ENCODE peak calls at places on chromosome 3, in four cellular contexts. B, T, E and A are unnamed samples.

GRCh38 chr3:194871143-194871863 is 185.6 kb downstream of the FAM43A start:
- DNase-seq in T (peak), E (peak), B (peak), A (no peak)

GRCh38 chr3:98966862-98967554 is 65.5 kb upstream of the DCBLD2 start:
- DNase-seq in E (no peak), B (no peak), T (peak), A (no peak)

GRCh38 chr3:120909602-120909878 is 1.5 kb downstream of the STXBP5L start:
- DNase-seq in E (no peak), T (no peak), B (peak), A (peak)

GRCh38 chr3:10845240-10845761 is 29.3 kb downstream of the SLC6A11 start:
- DNase-seq in E (peak), B (no peak), T (no peak), A (no peak)

GRCh38 chr3:72006631-72007556 is 221.9 kb upstream of the PROK2 start:
- DNase-seq in T (no peak), E (no peak), B (no peak), A (no peak)

GRCh38 chr3:62587579-62588031 is 214.3 kb upstream of the FEZF2 start:
- DNase-seq in E (no peak), B (no peak), T (peak), A (no peak)

GRCh38 chr3:181417748-181418147 is 294.0 kb upstream of the SOX2 start:
- DNase-seq in E (no peak), T (peak), B (no peak), A (no peak)

GRCh38 chr3:183385698-183386590 is 42.5 kb downstream of the MCF2L2 start:
- DNase-seq in E (no peak), T (peak), B (peak), A (peak)

GRCh38 chr3:59710556-59710953 is 660.7 kb upstream of the CFAP20DC start:
- DNase-seq in T (no peak), B (no peak), E (no peak), A (no peak)

GRCh38 chr3:134776518-134776917 is 18.5 kb upstream of the EPHB1 start:
- DNase-seq in T (no peak), E (no peak), B (no peak), A (no peak)

GRCh38 chr3:127264292-127264691 is 23.6 kb downstream of the PRR20G start:
- DNase-seq in B (peak), E (no peak), T (peak), A (no peak)

GRCh38 chr3:187292186-187292585 is 649 bp upstream of the MASP1 start:
- DNase-seq in T (no peak), E (no peak), B (no peak), A (no peak)

GRCh38 chr3:187264051-187264450 is 27.5 kb downstream of the MASP1 start:
- DNase-seq in E (no peak), B (no peak), T (peak), A (no peak)

GRCh38 chr3:12964713-12965612 is 108.3 kb downstream of the IQSEC1 start:
- DNase-seq in T (no peak), B (no peak), E (no peak), A (no peak)

GRCh38 chr3:118127992-118128391 is 906.7 kb downstream of the IGSF11 start:
- DNase-seq in B (no peak), E (no peak), T (no peak), A (no peak)

GRCh38 chr3:133054572-133054971 is 16.4 kb downstream of the TMEM108 start:
- DNase-seq in B (no peak), T (no peak), E (no peak), A (no peak)

GRCh38 chr3:158672293-158673176 is at the start of gene LXN:
- DNase-seq in T (peak), B (peak), E (peak), A (no peak)

GRCh38 chr3:122350814-122351418 is 25.9 kb downstream of the CSTA start:
- DNase-seq in T (peak), E (no peak), B (no peak), A (no peak)

GRCh38 chr3:130392266-130392665 is 46.8 kb downstream of the COL6A5 start:
- DNase-seq in B (no peak), E (no peak), T (no peak), A (no peak)

GRCh38 chr3:12931273-12931905 is 90.0 kb upstream of the RPL32 start:
- DNase-seq in B (no peak), T (no peak), E (no peak), A (no peak)

GRCh38 chr3:102301155-102301554 is 133.7 kb upstream of the ZPLD1 start:
- DNase-seq in T (no peak), E (no peak), B (no peak), A (no peak)

GRCh38 chr3:151085227-151085888 is at the start of gene MED12L:
- DNase-seq in E (peak), B (peak), T (peak), A (peak)

GRCh38 chr3:56829543-56829942 is 27.8 kb upstream of the ARHGEF3 start:
- DNase-seq in T (no peak), E (no peak), B (no peak), A (no peak)

GRCh38 chr3:190697901-190698300 is 164.6 kb downstream of the GMNC start:
- DNase-seq in E (no peak), B (no peak), T (peak), A (no peak)

GRCh38 chr3:181326637-181327223 is 337.2 kb upstream of the DNAJC19 start:
- DNase-seq in T (peak), E (no peak), B (peak), A (peak)

GRCh38 chr3:99869621-99870020 is 52.0 kb downstream of the CMSS1 start:
- DNase-seq in T (no peak), E (no peak), B (no peak), A (no peak)

GRCh38 chr3:115341208-115341607 is 194.1 kb upstream of the ZBTB20 start:
- DNase-seq in B (no peak), E (no peak), T (peak), A (no peak)

GRCh38 chr3:20197775-20198174 is 11.8 kb upstream of the SGO1 start:
- DNase-seq in B (no peak), E (no peak), T (peak), A (no peak)

GRCh38 chr3:149576071-149576564 is 81.7 kb downstream of the WWTR1 start:
- DNase-seq in E (no peak), B (peak), T (peak), A (no peak)

GRCh38 chr3:70889162-70890045 is 577.0 kb upstream of the MDFIC2 start:
- DNase-seq in T (peak), B (no peak), E (no peak), A (no peak)

GRCh38 chr3:135246027-135246426 is 451.0 kb downstream of the EPHB1 start:
- DNase-seq in B (no peak), T (no peak), E (no peak), A (no peak)

GRCh38 chr3:110946810-110947209 is 124.8 kb upstream of the NECTIN3 start:
- DNase-seq in B (no peak), E (no peak), T (no peak), A (no peak)

GRCh38 chr3:160168290-160168689 is 56.9 kb upstream of the C3orf80 start:
- DNase-seq in T (no peak), B (no peak), E (no peak), A (no peak)

GRCh38 chr3:126944089-126944965 is 38.6 kb upstream of the PLXNA1 start:
- DNase-seq in T (no peak), E (no peak), B (no peak), A (no peak)

GRCh38 chr3:165614332-165614731 is 222.9 kb downstream of the BCHE start:
- DNase-seq in E (no peak), B (no peak), T (no peak), A (no peak)

GRCh38 chr3:110343945-110344344 is 727.7 kb upstream of the NECTIN3 start:
- DNase-seq in E (no peak), T (no peak), B (no peak), A (no peak)

GRCh38 chr3:162994165-162994564 is 1497.6 kb downstream of the OTOL1 start:
- DNase-seq in B (no peak), T (no peak), E (no peak), A (no peak)

DNA sequence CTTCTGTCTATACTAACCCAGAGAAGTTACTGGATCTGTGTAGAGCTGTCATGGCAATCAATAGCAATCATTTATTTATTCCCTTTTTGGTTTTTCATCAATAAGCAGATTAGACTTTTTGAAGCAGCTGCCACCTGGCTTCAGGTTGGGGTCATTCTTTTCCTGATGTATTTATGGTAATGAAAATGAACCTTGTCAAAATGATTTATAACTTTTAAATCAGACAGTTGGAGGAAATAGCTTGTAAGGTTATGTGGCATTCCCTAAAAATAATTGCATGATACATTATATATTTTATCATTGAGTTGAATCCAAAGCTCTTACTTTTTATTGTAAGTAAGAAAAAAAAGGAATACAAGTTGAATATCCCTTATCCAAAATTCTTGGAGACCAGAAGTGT is 8.6 kb downstream of the TIPARP start:
- DNase-seq in E (no peak), T (no peak), B (no peak), A (no peak)
- H3K4me3 ChIP-seq in E (no peak), T (no peak), B (peak), A (no peak)

GRCh38 chr3:124588036-124588435 is 142.2 kb upstream of the UMPS start:
- DNase-seq in B (no peak), E (no peak), T (no peak), A (no peak)

GRCh38 chr3:124584245-124584551 is 146.1 kb upstream of the UMPS start:
- DNase-seq in E (no peak), B (no peak), T (no peak), A (no peak)

GRCh38 chr3:124584552-124585391 is 145.5 kb upstream of the UMPS start:
- DNase-seq in B (peak), T (peak), E (peak), A (no peak)

GRCh38 chr3:124587053-124587408 is 143.2 kb upstream of the UMPS start:
- DNase-seq in E (no peak), T (peak), B (peak), A (no peak)

GRCh38 chr3:124586126-124587052 is 143.9 kb upstream of the UMPS start:
- DNase-seq in B (peak), T (no peak), E (no peak), A (no peak)
- H3K4me3 ChIP-seq in B (peak), T (no peak), E (no peak), A (no peak)

GRCh38 chr3:9553021-9553948 is at the start of gene LHFPL4:
- DNase-seq in B (peak), T (no peak), E (no peak), A (no peak)
- H3K4me3 ChIP-seq in B (peak), T (no peak), E (no peak), A (no peak)

DNA sequence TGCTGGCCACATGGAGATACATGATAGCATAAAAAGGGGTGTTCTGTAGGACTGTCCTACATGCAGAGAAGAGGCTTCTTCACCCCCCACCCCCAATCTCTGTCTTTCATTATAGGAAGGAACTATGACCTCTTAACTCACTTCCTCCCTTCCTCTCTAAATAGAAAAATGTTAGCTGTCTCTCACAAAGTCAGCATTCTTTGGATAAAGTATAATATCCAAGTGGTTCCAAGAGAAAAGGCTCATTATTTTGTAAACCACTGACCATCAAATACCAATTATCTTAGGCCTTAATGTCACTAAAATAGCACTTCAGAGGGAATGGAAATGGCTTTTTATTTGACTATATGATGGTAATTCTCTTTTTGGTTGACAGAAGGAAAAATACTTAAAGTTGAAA is 95.3 kb upstream of the SLC2A2 start:
- DNase-seq in B (no peak), E (no peak), T (no peak), A (no peak)
- H3K4me3 ChIP-seq in B (no peak), E (no peak), T (no peak), A (no peak)

DNA sequence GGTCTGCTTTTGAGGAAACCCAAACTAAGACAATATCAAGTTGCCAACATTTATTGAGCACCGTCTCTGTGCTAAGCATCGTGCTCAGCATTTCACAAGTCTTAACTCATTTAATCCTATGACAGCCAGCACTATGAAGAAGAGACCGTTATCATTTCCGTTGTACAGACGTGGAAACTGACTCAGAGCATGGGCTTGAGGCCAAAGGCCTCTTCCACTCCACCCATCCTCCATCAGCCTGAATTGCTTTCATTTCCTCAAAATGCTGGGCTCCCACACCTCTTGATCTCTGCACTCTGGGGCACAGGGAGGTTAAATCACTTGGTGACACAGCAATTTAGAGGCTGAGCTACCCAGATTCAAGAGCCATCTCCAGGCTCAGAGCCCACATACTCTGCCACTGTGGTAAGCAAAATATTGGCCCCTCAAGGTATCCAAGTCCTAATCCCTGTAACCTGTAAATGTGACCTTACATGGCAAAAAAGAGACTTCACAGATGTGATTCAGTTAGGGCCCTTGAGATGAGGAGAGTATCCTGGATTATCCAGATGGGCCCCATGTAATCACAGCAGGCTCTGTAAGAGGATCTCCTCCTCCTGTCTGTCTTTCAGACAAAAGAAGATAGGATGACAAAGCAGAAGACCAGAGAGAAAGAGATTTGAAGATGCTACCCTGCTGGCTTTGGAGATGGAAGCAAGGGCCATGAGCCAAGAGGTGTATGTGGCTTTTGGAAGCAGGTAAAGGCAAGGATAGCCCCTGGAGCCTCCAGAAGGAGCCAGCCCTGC is 24.3 kb upstream of the FLNB start:
- DNase-seq in B (peak), E (peak), T (peak), A (peak)
- H3K4me3 ChIP-seq in B (no peak), E (no peak), T (no peak), A (no peak)

GRCh38 chr3:128482857-128483656 is 9.9 kb downstream of the GATA2 start:
- DNase-seq in E (peak), B (peak), T (peak), A (peak)

GRCh38 chr3:128485283-128486156 is 7.5 kb downstream of the GATA2 start:
- DNase-seq in B (no peak), E (peak), T (no peak), A (no peak)

GRCh38 chr3:128482175-128482856 is 10.7 kb downstream of the GATA2 start:
- DNase-seq in T (no peak), E (peak), B (peak), A (no peak)

GRCh38 chr3:128484404-128485282 is 8.4 kb downstream of the GATA2 start:
- DNase-seq in E (peak), B (peak), T (no peak), A (no peak)

GRCh38 chr3:128483657-128484403 is 9.2 kb downstream of the GATA2 start:
- DNase-seq in T (no peak), E (peak), B (peak), A (no peak)
- H3K4me3 ChIP-seq in T (no peak), E (peak), B (peak), A (no peak)

GRCh38 chr3:52866427-52866826 is 30.9 kb downstream of the STIMATE start:
- DNase-seq in E (no peak), B (no peak), T (no peak), A (no peak)
- H3K4me3 ChIP-seq in E (no peak), B (no peak), T (no peak), A (no peak)

GRCh38 chr3:29335921-29336320 is 55.0 kb downstream of the RBMS3 start:
- DNase-seq in T (no peak), E (no peak), B (no peak), A (no peak)
- H3K4me3 ChIP-seq in T (peak), E (peak), B (no peak), A (no peak)